ENCODE peak calls at places on chromosomes 16 and 17, in six cellular contexts. T, Q, N, Z, P and Y are unnamed samples.

GRCh38 chr16:85517780-85518179 is 95.3 kb upstream of the GSE1 start:
- DNase-seq in T (no peak), Q (no peak), N (no peak), Z (no peak), P (no peak), Y (no peak)

GRCh38 chr16:56807011-56807675 is 57.9 kb upstream of the SLC12A3 start:
- DNase-seq in T (no peak), Q (no peak), N (peak), Z (no peak), P (no peak), Y (no peak)

GRCh38 chr17:60770946-60771422 is 93.3 kb downstream of the BCAS3 start:
- DNase-seq in T (no peak), Q (no peak), N (no peak), Z (no peak), P (no peak), Y (no peak)

GRCh38 chr17:50507871-50508572 is at the start of gene MYCBPAP:
- DNase-seq in T (peak), Q (peak), N (no peak), Z (peak), P (peak), Y (peak)

GRCh38 chr16:49505556-49505955 is 132.0 kb downstream of the C16orf78 start:
- DNase-seq in T (no peak), Q (no peak), N (no peak), Z (no peak), P (no peak), Y (no peak)

GRCh38 chr16:31099860-31100638 is 5.5 kb upstream of the VKORC1 start:
- DNase-seq in T (no peak), Q (no peak), N (peak), Z (no peak), P (no peak), Y (no peak)

GRCh38 chr17:19003966-19004600 is 481 bp downstream of the FAM83G start:
- DNase-seq in T (no peak), Q (no peak), N (peak), Z (peak), P (peak), Y (peak)

GRCh38 chr16:70430667-70431536 is 8.0 kb downstream of the ST3GAL2 start:
- DNase-seq in T (no peak), Q (peak), N (peak), Z (no peak), P (peak), Y (no peak)

GRCh38 chr16:978403-978802 is 3.2 kb upstream of the SOX8 start:
- DNase-seq in T (no peak), Q (no peak), N (no peak), Z (no peak), P (no peak), Y (no peak)

GRCh38 chr16:3459401-3460090 is 16.1 kb downstream of the NAA60 start:
- DNase-seq in T (no peak), Q (no peak), N (no peak), Z (no peak), P (peak), Y (no peak)

GRCh38 chr16:85402910-85403692 is 210.0 kb upstream of the GSE1 start:
- DNase-seq in T (no peak), Q (no peak), N (no peak), Z (no peak), P (peak), Y (no peak)

GRCh38 chr16:11242658-11243057 is 13.3 kb downstream of the SOCS1 start:
- DNase-seq in T (no peak), Q (no peak), N (no peak), Z (no peak), P (no peak), Y (no peak)

GRCh38 chr16:87854053-87854906 is 15.0 kb downstream of the SLC7A5 start:
- DNase-seq in T (no peak), Q (no peak), N (peak), Z (no peak), P (peak), Y (no peak)

GRCh38 chr17:79219208-79219935 is 144.7 kb downstream of the ENGASE start:
- DNase-seq in T (no peak), Q (no peak), N (no peak), Z (no peak), P (no peak), Y (no peak)

GRCh38 chr17:78818932-78819331 is 21.7 kb downstream of the USP36 start:
- DNase-seq in T (no peak), Q (no peak), N (no peak), Z (no peak), P (no peak), Y (no peak)

GRCh38 chr16:11949527-11949926 is 7.7 kb upstream of the NPIPB2 start:
- DNase-seq in T (no peak), Q (no peak), N (peak), Z (peak), P (peak), Y (peak)

GRCh38 chr16:2208308-2208707 is 2.4 kb downstream of the BRICD5 start:
- DNase-seq in T (no peak), Q (no peak), N (no peak), Z (no peak), P (no peak), Y (no peak)

GRCh38 chr16:88455610-88456355 is 2.7 kb downstream of the ZFPM1 start:
- DNase-seq in T (no peak), Q (peak), N (peak), Z (peak), P (peak), Y (peak)

GRCh38 chr17:69492410-69493071 is 78.0 kb downstream of the MAP2K6 start:
- DNase-seq in T (peak), Q (no peak), N (no peak), Z (no peak), P (no peak), Y (no peak)

GRCh38 chr16:68993885-68994284 is 111.6 kb upstream of the HAS3 start:
- DNase-seq in T (no peak), Q (no peak), N (peak), Z (no peak), P (no peak), Y (no peak)

GRCh38 chr16:25747160-25747758 is 55.5 kb downstream of the HS3ST4 start:
- DNase-seq in T (no peak), Q (no peak), N (no peak), Z (no peak), P (peak), Y (no peak)

GRCh38 chr17:79221597-79221996 is 147.0 kb downstream of the ENGASE start:
- DNase-seq in T (no peak), Q (no peak), N (no peak), Z (no peak), P (no peak), Y (no peak)

GRCh38 chr16:89828199-89828869 is at the start of gene SPIRE2:
- DNase-seq in T (no peak), Q (no peak), N (no peak), Z (peak), P (peak), Y (peak)

GRCh38 chr16:9503251-9503986 is 412.0 kb downstream of the HAPSTR1 start:
- DNase-seq in T (no peak), Q (no peak), N (no peak), Z (no peak), P (no peak), Y (no peak)

GRCh38 chr17:79986441-79987186 is 49.1 kb downstream of the TBC1D16 start:
- DNase-seq in T (no peak), Q (no peak), N (peak), Z (no peak), P (peak), Y (no peak)

GRCh38 chr17:80284631-80285030 is 24.0 kb downstream of the RNF213 start:
- DNase-seq in T (no peak), Q (no peak), N (no peak), Z (no peak), P (peak), Y (no peak)

GRCh38 chr17:63697341-63698286 is 2.3 kb downstream of the LIMD2 start:
- DNase-seq in T (no peak), Q (peak), N (peak), Z (no peak), P (peak), Y (peak)

GRCh38 chr17:63699638-63700527 is at the start of gene LIMD2:
- DNase-seq in T (no peak), Q (no peak), N (no peak), Z (peak), P (peak), Y (peak)

GRCh38 chr17:63700528-63701441 is 860 bp upstream of the LIMD2 start:
- DNase-seq in T (no peak), Q (no peak), N (no peak), Z (peak), P (no peak), Y (peak)

GRCh38 chr17:63698381-63698885 is 1.5 kb downstream of the LIMD2 start:
- DNase-seq in T (no peak), Q (no peak), N (no peak), Z (no peak), P (no peak), Y (no peak)

GRCh38 chr17:63698886-63699637 is 863 bp downstream of the LIMD2 start:
- DNase-seq in T (no peak), Q (peak), N (peak), Z (peak), P (no peak), Y (peak)
- TF ChIP-seq POLR2A in T (peak), Q (peak), N (no peak), Z (peak), P (no peak), Y (peak)

GRCh38 chr17:29617125-29617480 is 5.6 kb downstream of the CORO6 start:
- DNase-seq in T (no peak), Q (no peak), N (peak), Z (peak), P (peak), Y (peak)

GRCh38 chr17:29614345-29615047 is 8.2 kb downstream of the CORO6 start:
- DNase-seq in T (no peak), Q (no peak), N (no peak), Z (no peak), P (no peak), Y (no peak)

GRCh38 chr17:29615048-29615385 is 7.7 kb downstream of the CORO6 start:
- DNase-seq in T (no peak), Q (no peak), N (no peak), Z (peak), P (peak), Y (no peak)

GRCh38 chr17:29616300-29617048 is 6.2 kb downstream of the CORO6 start:
- DNase-seq in T (no peak), Q (no peak), N (no peak), Z (no peak), P (no peak), Y (no peak)

GRCh38 chr17:29615492-29616299 is 7.0 kb downstream of the CORO6 start:
- DNase-seq in T (no peak), Q (no peak), N (peak), Z (peak), P (peak), Y (peak)
- TF ChIP-seq POLR2AphosphoS5 in T (no peak), Q (no peak), N (no peak), Z (no peak), P (no peak), Y (no peak)

DNA sequence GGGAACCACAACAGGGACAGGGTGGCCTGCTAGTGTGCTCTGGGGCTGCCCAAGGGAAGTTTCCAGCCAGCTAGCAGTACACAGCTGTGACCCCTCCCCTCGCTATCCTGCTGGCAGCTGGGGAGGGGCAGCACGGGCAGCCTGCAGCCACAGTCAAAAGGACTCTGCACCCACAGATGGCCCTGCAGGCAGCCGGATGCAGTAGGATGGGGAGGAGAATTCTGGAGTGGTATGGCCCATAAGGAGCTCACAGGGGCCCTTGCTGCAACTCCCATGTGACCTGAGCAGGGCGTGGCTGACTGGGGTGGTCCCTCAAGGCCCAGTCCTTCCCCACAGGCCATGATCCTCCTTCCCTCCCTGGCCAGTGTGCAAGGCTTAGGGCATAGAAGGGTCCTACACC is 74.3 kb downstream of the PLD6 start:
- DNase-seq in T (no peak), Q (no peak), N (no peak), Z (no peak), P (no peak), Y (no peak)
- TF ChIP-seq TAF1 in T (no peak), Q (no peak), N (no peak), Z (no peak), P (no peak), Y (no peak)

GRCh38 chr17:40548982-40549680 is 16.1 kb downstream of the CCR7 start:
- DNase-seq in T (no peak), Q (no peak), N (peak), Z (no peak), P (no peak), Y (no peak)

GRCh38 chr17:40551874-40552768 is 13.2 kb downstream of the CCR7 start:
- DNase-seq in T (no peak), Q (no peak), N (peak), Z (no peak), P (no peak), Y (no peak)

GRCh38 chr17:40550608-40551007 is 14.7 kb downstream of the CCR7 start:
- DNase-seq in T (no peak), Q (no peak), N (no peak), Z (no peak), P (no peak), Y (no peak)

GRCh38 chr17:40552806-40553693 is 12.2 kb downstream of the CCR7 start:
- DNase-seq in T (no peak), Q (no peak), N (no peak), Z (no peak), P (no peak), Y (no peak)

DNA sequence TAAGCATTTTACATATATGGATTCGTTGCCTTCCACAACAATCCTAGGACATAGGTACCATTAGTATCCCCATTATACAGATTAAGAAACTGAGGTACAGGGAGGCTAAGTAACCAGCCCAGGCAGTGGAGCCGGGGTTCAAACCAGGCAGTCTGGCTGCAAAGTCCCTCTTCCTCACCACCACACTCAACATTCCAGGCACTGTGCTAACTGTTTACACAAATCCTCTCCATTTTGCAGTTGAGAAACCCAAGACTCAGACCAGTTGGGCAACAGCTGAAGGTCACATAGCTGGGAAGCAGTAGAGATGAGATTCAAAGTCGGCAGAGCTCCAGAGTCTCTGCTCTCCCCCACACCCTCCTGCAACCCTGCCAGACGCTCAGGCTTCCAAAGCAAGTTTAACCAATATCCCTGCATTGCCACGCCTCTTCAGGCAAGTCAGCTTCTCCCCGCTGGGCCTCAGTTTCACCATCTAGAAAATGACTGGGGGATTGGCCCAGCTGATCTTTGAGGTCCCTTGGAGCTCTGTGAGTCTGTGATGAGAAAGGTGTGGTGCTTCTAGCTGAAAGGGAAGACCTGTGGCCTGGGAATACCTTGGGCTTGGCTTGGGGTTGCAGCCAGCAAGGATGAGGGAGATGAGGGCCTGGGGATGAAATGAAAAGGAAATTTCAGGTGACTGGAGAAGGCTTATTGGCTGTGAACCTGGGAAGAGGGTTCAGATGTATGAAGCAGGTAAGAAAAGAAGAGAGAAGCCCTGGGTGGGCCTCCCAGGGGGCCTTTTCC is 14.0 kb downstream of the CCR7 start:
- DNase-seq in T (no peak), Q (no peak), N (peak), Z (no peak), P (no peak), Y (no peak)
- TF ChIP-seq POLR2A in T (no peak), Q (peak), N (no peak), Z (peak), P (no peak), Y (no peak)